ENCODE peak calls at places on chromosomes 11 and 22, in four cellular contexts. U is uterus, A is psoas muscle, T is ovary. J is an unnamed sample. For H3K4me1, the result is how much of the 10 kb centered on the place peaks cover.

GRCh38 chr11:99068832-99069231 is 48.1 kb downstream of the CNTN5 start:
- DNase-seq in U (no peak), A (no peak), T (no peak), J (no peak)

GRCh38 chr11:79809487-79809886 is 368.7 kb upstream of the TENM4 start:
- DNase-seq in U (no peak), A (no peak), T (no peak), J (no peak)

GRCh38 chr22:37626144-37626543 is 13.3 kb upstream of the SH3BP1 start:
- DNase-seq in U (peak), A (peak), T (peak), J (no peak)

GRCh38 chr11:31643831-31644230 is 134.3 kb downstream of the ELP4 start:
- DNase-seq in U (no peak), A (no peak), T (no peak), J (no peak)

GRCh38 chr11:61962213-61963015 is 5.0 kb downstream of the FTH1 start:
- DNase-seq in U (no peak), A (no peak), T (peak), J (no peak)

GRCh38 chr22:36386351-36386899 is 1.3 kb downstream of the MYH9 start:
- DNase-seq in U (no peak), A (peak), T (no peak), J (peak)

GRCh38 chr22:27445876-27446275 is 355.7 kb downstream of the MN1 start:
- DNase-seq in U (peak), A (no peak), T (peak), J (peak)

GRCh38 chr11:19117760-19118097 is 761 bp downstream of the ZDHHC13 start:
- DNase-seq in U (no peak), A (no peak), T (no peak), J (no peak)

GRCh38 chr22:47307326-47307725 is 544.9 kb downstream of the TBC1D22A start:
- DNase-seq in U (no peak), A (no peak), T (no peak), J (no peak)

GRCh38 chr22:43053176-43053575 is 36.0 kb downstream of the TTLL1 start:
- DNase-seq in U (no peak), A (no peak), T (no peak), J (no peak)

GRCh38 chr11:26944866-26945664 is 48.8 kb upstream of the FIBIN start:
- DNase-seq in U (no peak), A (no peak), T (no peak), J (no peak)

GRCh38 chr11:72647882-72648281 is 26.3 kb downstream of the PDE2A start:
- DNase-seq in U (no peak), A (no peak), T (no peak), J (no peak)

GRCh38 chr11:131704682-131705081 is 334.3 kb downstream of the NTM start:
- DNase-seq in U (no peak), A (no peak), T (no peak), J (no peak)

GRCh38 chr22:29393019-29393608 is 4.7 kb upstream of the AP1B1 start:
- DNase-seq in U (no peak), A (no peak), T (no peak), J (no peak)

GRCh38 chr22:25120761-25121212 is 78.9 kb upstream of the CRYBB3 start:
- DNase-seq in U (peak), A (no peak), T (no peak), J (no peak)

GRCh38 chr11:2525166-2525861 is 80.5 kb downstream of the KCNQ1 start:
- DNase-seq in U (peak), A (peak), T (peak), J (no peak)

GRCh38 chr11:8722809-8723208 is 40.2 kb downstream of the RPL27A start:
- DNase-seq in U (no peak), A (no peak), T (no peak), J (no peak)
- H3K4me1 ChIP-seq in U (under half), A (under half), T (under half), J (half or more)

GRCh38 chr11:114167355-114168085 is 108.0 kb downstream of the ZBTB16 start:
- DNase-seq in U (peak), A (no peak), T (no peak), J (no peak)

GRCh38 chr11:114168691-114169090 is 109.2 kb downstream of the ZBTB16 start:
- DNase-seq in U (no peak), A (no peak), T (no peak), J (no peak)

GRCh38 chr11:114166897-114167323 is 107.4 kb downstream of the ZBTB16 start:
- DNase-seq in U (peak), A (no peak), T (no peak), J (no peak)

GRCh38 chr11:114169321-114169749 is 109.8 kb downstream of the ZBTB16 start:
- DNase-seq in U (peak), A (peak), T (no peak), J (no peak)

GRCh38 chr11:114168086-114168448 is 108.6 kb downstream of the ZBTB16 start:
- DNase-seq in U (no peak), A (no peak), T (no peak), J (no peak)
- H3K4me1 ChIP-seq in U (half or more), A (half or more), T (half or more), J (half or more)

GRCh38 chr11:60454212-60454611 is 1.4 kb upstream of the MS4A1 start:
- DNase-seq in U (no peak), A (no peak), T (no peak), J (no peak)
- H3K4me1 ChIP-seq in U (under half), A (under half), T (under half), J (under half)

GRCh38 chr11:8777907-8778767 is 95.5 kb downstream of the RPL27A start:
- DNase-seq in U (peak), A (peak), T (peak), J (no peak)
- H3K4me1 ChIP-seq in U (under half), A (under half), T (under half), J (under half)

GRCh38 chr22:30919973-30920372 is 48.6 kb downstream of the MORC2 start:
- DNase-seq in U (no peak), A (no peak), T (no peak), J (no peak)
- H3K4me1 ChIP-seq in U (under half), A (under half), T (under half), J (under half)

DNA sequence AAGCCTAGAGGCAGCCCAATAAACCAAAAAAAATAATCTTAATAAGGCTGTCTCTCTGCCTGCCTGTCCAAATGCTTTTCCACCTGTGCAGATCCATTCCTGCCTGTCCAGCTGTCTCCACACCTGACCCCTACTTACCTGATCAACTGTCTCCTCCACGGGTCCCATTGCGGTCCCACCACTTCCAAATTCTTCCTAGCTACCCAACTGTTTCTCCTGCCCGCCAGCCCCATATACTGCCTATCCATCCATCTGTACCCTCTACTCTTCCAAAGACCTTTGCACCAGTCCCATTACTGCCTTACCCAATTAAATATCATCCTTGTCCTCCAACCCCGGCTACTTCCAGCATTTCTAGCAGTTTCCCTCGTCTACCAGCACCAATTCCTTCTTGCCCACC is 39.4 kb upstream of the ANGPTL5 start:
- DNase-seq in U (no peak), A (no peak), T (no peak), J (no peak)
- H3K4me1 ChIP-seq in U (under half), A (under half), T (under half), J (under half)

GRCh38 chr11:128759168-128759567 is 65.3 kb downstream of the FLI1 start:
- DNase-seq in U (no peak), A (no peak), T (no peak), J (no peak)

GRCh38 chr11:128756469-128756868 is 62.6 kb downstream of the FLI1 start:
- DNase-seq in U (no peak), A (no peak), T (no peak), J (no peak)

GRCh38 chr11:128757886-128758612 is 64.2 kb downstream of the FLI1 start:
- DNase-seq in U (no peak), A (no peak), T (no peak), J (no peak)

GRCh38 chr11:128759597-128759996 is 65.7 kb downstream of the FLI1 start:
- DNase-seq in U (no peak), A (no peak), T (no peak), J (no peak)

GRCh38 chr11:128757235-128757711 is 63.4 kb downstream of the FLI1 start:
- DNase-seq in U (peak), A (no peak), T (no peak), J (peak)
- H3K4me1 ChIP-seq in U (under half), A (under half), T (under half), J (under half)